ENCODE peak calls at places on chromosome 22, in ten cellular contexts. One of them, this sample, is unnamed.

GRCh38 chr22:31892080-31892433 is 52.3 kb upstream of the YWHAH start:
- DNase-seq in stimulated activated CD8-positive, alpha-beta memory T cell treated with anti-CD3 and anti-CD28 coated beads, Interleukin-15, amount 100 ng/mL, for 24 hours: no peak
- DNase-seq in EL: no peak
- DNase-seq in activated gamma-delta T cell treated with Interleukin-2 at 50 U/mL for 16 hours: no peak
- DNase-seq in stimulated activated naive CD4-positive, alpha-beta T cell: no peak
- DNase-seq in right cardiac atrium: no peak
- DNase-seq in NCI-H1105: no peak
- DNase-seq in neural progenitor cell: no peak
- DNase-seq in activated CD8-positive, alpha-beta memory T cell treated with anti-CD3 and anti-CD28 coated beads, Interleukin-2, amount 10 ng/mL, durations not matched to agents 7 days and 5 days: no peak
- DNase-seq in nephron progenitor cell: no peak
- DNase-seq in this sample: no peak

GRCh38 chr22:27393371-27393770 is 408.2 kb downstream of the MN1 start:
- DNase-seq in stimulated activated CD8-positive, alpha-beta memory T cell treated with anti-CD3 and anti-CD28 coated beads, Interleukin-15, amount 100 ng/mL, for 24 hours: no peak
- DNase-seq in EL: no peak
- DNase-seq in activated gamma-delta T cell treated with Interleukin-2 at 50 U/mL for 16 hours: no peak
- DNase-seq in stimulated activated naive CD4-positive, alpha-beta T cell: no peak
- DNase-seq in right cardiac atrium: no peak
- DNase-seq in NCI-H1105: no peak
- DNase-seq in neural progenitor cell: no peak
- DNase-seq in activated CD8-positive, alpha-beta memory T cell treated with anti-CD3 and anti-CD28 coated beads, Interleukin-2, amount 10 ng/mL, durations not matched to agents 7 days and 5 days: no peak
- DNase-seq in nephron progenitor cell: no peak
- DNase-seq in this sample: no peak

GRCh38 chr22:50112151-50113118 is 22.6 kb downstream of the MOV10L1 start:
- DNase-seq in stimulated activated CD8-positive, alpha-beta memory T cell treated with anti-CD3 and anti-CD28 coated beads, Interleukin-15, amount 100 ng/mL, for 24 hours: no peak
- DNase-seq in EL: peak
- DNase-seq in activated gamma-delta T cell treated with Interleukin-2 at 50 U/mL for 16 hours: no peak
- DNase-seq in stimulated activated naive CD4-positive, alpha-beta T cell: no peak
- DNase-seq in right cardiac atrium: peak
- DNase-seq in NCI-H1105: no peak
- DNase-seq in neural progenitor cell: no peak
- DNase-seq in activated CD8-positive, alpha-beta memory T cell treated with anti-CD3 and anti-CD28 coated beads, Interleukin-2, amount 10 ng/mL, durations not matched to agents 7 days and 5 days: peak
- DNase-seq in nephron progenitor cell: no peak
- DNase-seq in this sample: no peak

GRCh38 chr22:17410576-17410975 is 41.3 kb downstream of the CECR2 start:
- DNase-seq in stimulated activated CD8-positive, alpha-beta memory T cell treated with anti-CD3 and anti-CD28 coated beads, Interleukin-15, amount 100 ng/mL, for 24 hours: no peak
- DNase-seq in EL: no peak
- DNase-seq in activated gamma-delta T cell treated with Interleukin-2 at 50 U/mL for 16 hours: no peak
- DNase-seq in stimulated activated naive CD4-positive, alpha-beta T cell: no peak
- DNase-seq in right cardiac atrium: no peak
- DNase-seq in NCI-H1105: no peak
- DNase-seq in neural progenitor cell: no peak
- DNase-seq in activated CD8-positive, alpha-beta memory T cell treated with anti-CD3 and anti-CD28 coated beads, Interleukin-2, amount 10 ng/mL, durations not matched to agents 7 days and 5 days: no peak
- DNase-seq in nephron progenitor cell: no peak
- DNase-seq in this sample: no peak

GRCh38 chr22:43228330-43228729 is 41.4 kb upstream of the TTLL12 start:
- DNase-seq in stimulated activated CD8-positive, alpha-beta memory T cell treated with anti-CD3 and anti-CD28 coated beads, Interleukin-15, amount 100 ng/mL, for 24 hours: no peak
- DNase-seq in EL: peak
- DNase-seq in activated gamma-delta T cell treated with Interleukin-2 at 50 U/mL for 16 hours: peak
- DNase-seq in stimulated activated naive CD4-positive, alpha-beta T cell: no peak
- DNase-seq in right cardiac atrium: no peak
- DNase-seq in NCI-H1105: no peak
- DNase-seq in neural progenitor cell: peak
- DNase-seq in activated CD8-positive, alpha-beta memory T cell treated with anti-CD3 and anti-CD28 coated beads, Interleukin-2, amount 10 ng/mL, durations not matched to agents 7 days and 5 days: peak
- DNase-seq in nephron progenitor cell: peak
- DNase-seq in this sample: no peak

GRCh38 chr22:47927811-47928210 is 1165.4 kb downstream of the TBC1D22A start:
- DNase-seq in stimulated activated CD8-positive, alpha-beta memory T cell treated with anti-CD3 and anti-CD28 coated beads, Interleukin-15, amount 100 ng/mL, for 24 hours: no peak
- DNase-seq in EL: no peak
- DNase-seq in activated gamma-delta T cell treated with Interleukin-2 at 50 U/mL for 16 hours: no peak
- DNase-seq in stimulated activated naive CD4-positive, alpha-beta T cell: no peak
- DNase-seq in right cardiac atrium: no peak
- DNase-seq in NCI-H1105: no peak
- DNase-seq in neural progenitor cell: no peak
- DNase-seq in activated CD8-positive, alpha-beta memory T cell treated with anti-CD3 and anti-CD28 coated beads, Interleukin-2, amount 10 ng/mL, durations not matched to agents 7 days and 5 days: no peak
- DNase-seq in nephron progenitor cell: no peak
- DNase-seq in this sample: peak

GRCh38 chr22:27139935-27140493 is 482.6 kb downstream of the MIAT start:
- DNase-seq in stimulated activated CD8-positive, alpha-beta memory T cell treated with anti-CD3 and anti-CD28 coated beads, Interleukin-15, amount 100 ng/mL, for 24 hours: no peak
- DNase-seq in EL: peak
- DNase-seq in activated gamma-delta T cell treated with Interleukin-2 at 50 U/mL for 16 hours: no peak
- DNase-seq in stimulated activated naive CD4-positive, alpha-beta T cell: no peak
- DNase-seq in right cardiac atrium: peak
- DNase-seq in NCI-H1105: no peak
- DNase-seq in neural progenitor cell: peak
- DNase-seq in activated CD8-positive, alpha-beta memory T cell treated with anti-CD3 and anti-CD28 coated beads, Interleukin-2, amount 10 ng/mL, durations not matched to agents 7 days and 5 days: no peak
- DNase-seq in nephron progenitor cell: no peak
- DNase-seq in this sample: no peak

GRCh38 chr22:49853981-49854791 is 542 bp downstream of the ZBED4 start:
- DNase-seq in stimulated activated CD8-positive, alpha-beta memory T cell treated with anti-CD3 and anti-CD28 coated beads, Interleukin-15, amount 100 ng/mL, for 24 hours: no peak
- DNase-seq in EL: peak
- DNase-seq in activated gamma-delta T cell treated with Interleukin-2 at 50 U/mL for 16 hours: no peak
- DNase-seq in stimulated activated naive CD4-positive, alpha-beta T cell: peak
- DNase-seq in right cardiac atrium: peak
- DNase-seq in NCI-H1105: no peak
- DNase-seq in neural progenitor cell: peak
- DNase-seq in activated CD8-positive, alpha-beta memory T cell treated with anti-CD3 and anti-CD28 coated beads, Interleukin-2, amount 10 ng/mL, durations not matched to agents 7 days and 5 days: peak
- DNase-seq in nephron progenitor cell: peak
- DNase-seq in this sample: no peak

GRCh38 chr22:22941831-22942510 is 54.4 kb downstream of the IGLL5 start:
- DNase-seq in stimulated activated CD8-positive, alpha-beta memory T cell treated with anti-CD3 and anti-CD28 coated beads, Interleukin-15, amount 100 ng/mL, for 24 hours: no peak
- DNase-seq in EL: no peak
- DNase-seq in activated gamma-delta T cell treated with Interleukin-2 at 50 U/mL for 16 hours: no peak
- DNase-seq in stimulated activated naive CD4-positive, alpha-beta T cell: no peak
- DNase-seq in right cardiac atrium: no peak
- DNase-seq in NCI-H1105: no peak
- DNase-seq in neural progenitor cell: no peak
- DNase-seq in activated CD8-positive, alpha-beta memory T cell treated with anti-CD3 and anti-CD28 coated beads, Interleukin-2, amount 10 ng/mL, durations not matched to agents 7 days and 5 days: peak
- DNase-seq in nephron progenitor cell: no peak
- DNase-seq in this sample: peak

GRCh38 chr22:45221201-45221600 is 19.5 kb downstream of the KIAA0930 start:
- DNase-seq in stimulated activated CD8-positive, alpha-beta memory T cell treated with anti-CD3 and anti-CD28 coated beads, Interleukin-15, amount 100 ng/mL, for 24 hours: no peak
- DNase-seq in EL: no peak
- DNase-seq in activated gamma-delta T cell treated with Interleukin-2 at 50 U/mL for 16 hours: no peak
- DNase-seq in stimulated activated naive CD4-positive, alpha-beta T cell: no peak
- DNase-seq in right cardiac atrium: no peak
- DNase-seq in NCI-H1105: no peak
- DNase-seq in neural progenitor cell: no peak
- DNase-seq in activated CD8-positive, alpha-beta memory T cell treated with anti-CD3 and anti-CD28 coated beads, Interleukin-2, amount 10 ng/mL, durations not matched to agents 7 days and 5 days: no peak
- DNase-seq in nephron progenitor cell: no peak
- DNase-seq in this sample: no peak

GRCh38 chr22:39239561-39240423 is 5.0 kb downstream of the PDGFB start:
- DNase-seq in stimulated activated CD8-positive, alpha-beta memory T cell treated with anti-CD3 and anti-CD28 coated beads, Interleukin-15, amount 100 ng/mL, for 24 hours: no peak
- DNase-seq in EL: no peak
- DNase-seq in activated gamma-delta T cell treated with Interleukin-2 at 50 U/mL for 16 hours: no peak
- DNase-seq in stimulated activated naive CD4-positive, alpha-beta T cell: peak
- DNase-seq in right cardiac atrium: peak
- DNase-seq in NCI-H1105: peak
- DNase-seq in neural progenitor cell: no peak
- DNase-seq in activated CD8-positive, alpha-beta memory T cell treated with anti-CD3 and anti-CD28 coated beads, Interleukin-2, amount 10 ng/mL, durations not matched to agents 7 days and 5 days: no peak
- DNase-seq in nephron progenitor cell: no peak
- DNase-seq in this sample: no peak

GRCh38 chr22:39960791-39961746 is 872 bp downstream of the TMA7B start:
- DNase-seq in stimulated activated CD8-positive, alpha-beta memory T cell treated with anti-CD3 and anti-CD28 coated beads, Interleukin-15, amount 100 ng/mL, for 24 hours: no peak
- DNase-seq in EL: peak
- DNase-seq in activated gamma-delta T cell treated with Interleukin-2 at 50 U/mL for 16 hours: peak
- DNase-seq in stimulated activated naive CD4-positive, alpha-beta T cell: no peak
- DNase-seq in right cardiac atrium: no peak
- DNase-seq in NCI-H1105: no peak
- DNase-seq in neural progenitor cell: no peak
- DNase-seq in activated CD8-positive, alpha-beta memory T cell treated with anti-CD3 and anti-CD28 coated beads, Interleukin-2, amount 10 ng/mL, durations not matched to agents 7 days and 5 days: peak
- DNase-seq in nephron progenitor cell: no peak
- DNase-seq in this sample: no peak

GRCh38 chr22:29011868-29012428 is 49.7 kb downstream of the C22orf31 start:
- DNase-seq in stimulated activated CD8-positive, alpha-beta memory T cell treated with anti-CD3 and anti-CD28 coated beads, Interleukin-15, amount 100 ng/mL, for 24 hours: no peak
- DNase-seq in EL: no peak
- DNase-seq in activated gamma-delta T cell treated with Interleukin-2 at 50 U/mL for 16 hours: no peak
- DNase-seq in stimulated activated naive CD4-positive, alpha-beta T cell: no peak
- DNase-seq in right cardiac atrium: no peak
- DNase-seq in NCI-H1105: no peak
- DNase-seq in neural progenitor cell: no peak
- DNase-seq in activated CD8-positive, alpha-beta memory T cell treated with anti-CD3 and anti-CD28 coated beads, Interleukin-2, amount 10 ng/mL, durations not matched to agents 7 days and 5 days: no peak
- DNase-seq in nephron progenitor cell: no peak
- DNase-seq in this sample: no peak

GRCh38 chr22:43042101-43042780 is 27.3 kb upstream of the PACSIN2 start:
- DNase-seq in stimulated activated CD8-positive, alpha-beta memory T cell treated with anti-CD3 and anti-CD28 coated beads, Interleukin-15, amount 100 ng/mL, for 24 hours: no peak
- DNase-seq in EL: no peak
- DNase-seq in activated gamma-delta T cell treated with Interleukin-2 at 50 U/mL for 16 hours: no peak
- DNase-seq in stimulated activated naive CD4-positive, alpha-beta T cell: no peak
- DNase-seq in right cardiac atrium: no peak
- DNase-seq in NCI-H1105: no peak
- DNase-seq in neural progenitor cell: peak
- DNase-seq in activated CD8-positive, alpha-beta memory T cell treated with anti-CD3 and anti-CD28 coated beads, Interleukin-2, amount 10 ng/mL, durations not matched to agents 7 days and 5 days: no peak
- DNase-seq in nephron progenitor cell: no peak
- DNase-seq in this sample: no peak

GRCh38 chr22:44211946-44212930 is 31.5 kb downstream of the PARVG start:
- DNase-seq in stimulated activated CD8-positive, alpha-beta memory T cell treated with anti-CD3 and anti-CD28 coated beads, Interleukin-15, amount 100 ng/mL, for 24 hours: no peak
- DNase-seq in EL: no peak
- DNase-seq in activated gamma-delta T cell treated with Interleukin-2 at 50 U/mL for 16 hours: no peak
- DNase-seq in stimulated activated naive CD4-positive, alpha-beta T cell: no peak
- DNase-seq in right cardiac atrium: no peak
- DNase-seq in NCI-H1105: no peak
- DNase-seq in neural progenitor cell: no peak
- DNase-seq in activated CD8-positive, alpha-beta memory T cell treated with anti-CD3 and anti-CD28 coated beads, Interleukin-2, amount 10 ng/mL, durations not matched to agents 7 days and 5 days: peak
- DNase-seq in nephron progenitor cell: no peak
- DNase-seq in this sample: peak

GRCh38 chr22:44256085-44256484 is 56.7 kb downstream of the SHISAL1 start:
- DNase-seq in stimulated activated CD8-positive, alpha-beta memory T cell treated with anti-CD3 and anti-CD28 coated beads, Interleukin-15, amount 100 ng/mL, for 24 hours: no peak
- DNase-seq in EL: no peak
- DNase-seq in activated gamma-delta T cell treated with Interleukin-2 at 50 U/mL for 16 hours: no peak
- DNase-seq in stimulated activated naive CD4-positive, alpha-beta T cell: no peak
- DNase-seq in right cardiac atrium: no peak
- DNase-seq in NCI-H1105: no peak
- DNase-seq in neural progenitor cell: no peak
- DNase-seq in activated CD8-positive, alpha-beta memory T cell treated with anti-CD3 and anti-CD28 coated beads, Interleukin-2, amount 10 ng/mL, durations not matched to agents 7 days and 5 days: peak
- DNase-seq in nephron progenitor cell: no peak
- DNase-seq in this sample: no peak

GRCh38 chr22:20267441-20268288 is 453 bp downstream of the RTN4R start:
- DNase-seq in stimulated activated CD8-positive, alpha-beta memory T cell treated with anti-CD3 and anti-CD28 coated beads, Interleukin-15, amount 100 ng/mL, for 24 hours: no peak
- DNase-seq in EL: no peak
- DNase-seq in activated gamma-delta T cell treated with Interleukin-2 at 50 U/mL for 16 hours: no peak
- DNase-seq in stimulated activated naive CD4-positive, alpha-beta T cell: no peak
- DNase-seq in right cardiac atrium: no peak
- DNase-seq in NCI-H1105: no peak
- DNase-seq in neural progenitor cell: peak
- DNase-seq in activated CD8-positive, alpha-beta memory T cell treated with anti-CD3 and anti-CD28 coated beads, Interleukin-2, amount 10 ng/mL, durations not matched to agents 7 days and 5 days: no peak
- DNase-seq in nephron progenitor cell: peak
- DNase-seq in this sample: no peak

GRCh38 chr22:30219668-30220278 is 26.8 kb downstream of the LIF start:
- DNase-seq in stimulated activated CD8-positive, alpha-beta memory T cell treated with anti-CD3 and anti-CD28 coated beads, Interleukin-15, amount 100 ng/mL, for 24 hours: no peak
- DNase-seq in EL: no peak
- DNase-seq in activated gamma-delta T cell treated with Interleukin-2 at 50 U/mL for 16 hours: no peak
- DNase-seq in stimulated activated naive CD4-positive, alpha-beta T cell: no peak
- DNase-seq in right cardiac atrium: no peak
- DNase-seq in NCI-H1105: no peak
- DNase-seq in neural progenitor cell: no peak
- DNase-seq in activated CD8-positive, alpha-beta memory T cell treated with anti-CD3 and anti-CD28 coated beads, Interleukin-2, amount 10 ng/mL, durations not matched to agents 7 days and 5 days: no peak
- DNase-seq in nephron progenitor cell: no peak
- DNase-seq in this sample: no peak

GRCh38 chr22:49036513-49036912 is 791.2 kb downstream of the BRD1 start:
- DNase-seq in stimulated activated CD8-positive, alpha-beta memory T cell treated with anti-CD3 and anti-CD28 coated beads, Interleukin-15, amount 100 ng/mL, for 24 hours: no peak
- DNase-seq in EL: no peak
- DNase-seq in activated gamma-delta T cell treated with Interleukin-2 at 50 U/mL for 16 hours: no peak
- DNase-seq in stimulated activated naive CD4-positive, alpha-beta T cell: no peak
- DNase-seq in right cardiac atrium: no peak
- DNase-seq in NCI-H1105: no peak
- DNase-seq in neural progenitor cell: no peak
- DNase-seq in activated CD8-positive, alpha-beta memory T cell treated with anti-CD3 and anti-CD28 coated beads, Interleukin-2, amount 10 ng/mL, durations not matched to agents 7 days and 5 days: no peak
- DNase-seq in nephron progenitor cell: no peak
- DNase-seq in this sample: no peak

GRCh38 chr22:29255064-29255621 is 12.6 kb downstream of the RHBDD3 start:
- DNase-seq in stimulated activated CD8-positive, alpha-beta memory T cell treated with anti-CD3 and anti-CD28 coated beads, Interleukin-15, amount 100 ng/mL, for 24 hours: no peak
- DNase-seq in EL: no peak
- DNase-seq in activated gamma-delta T cell treated with Interleukin-2 at 50 U/mL for 16 hours: no peak
- DNase-seq in stimulated activated naive CD4-positive, alpha-beta T cell: no peak
- DNase-seq in right cardiac atrium: no peak
- DNase-seq in NCI-H1105: no peak
- DNase-seq in neural progenitor cell: no peak
- DNase-seq in activated CD8-positive, alpha-beta memory T cell treated with anti-CD3 and anti-CD28 coated beads, Interleukin-2, amount 10 ng/mL, durations not matched to agents 7 days and 5 days: no peak
- DNase-seq in nephron progenitor cell: no peak
- DNase-seq in this sample: peak

GRCh38 chr22:20551805-20552449 is 44.5 kb downstream of the MED15 start:
- DNase-seq in stimulated activated CD8-positive, alpha-beta memory T cell treated with anti-CD3 and anti-CD28 coated beads, Interleukin-15, amount 100 ng/mL, for 24 hours: no peak
- DNase-seq in EL: no peak
- DNase-seq in activated gamma-delta T cell treated with Interleukin-2 at 50 U/mL for 16 hours: no peak
- DNase-seq in stimulated activated naive CD4-positive, alpha-beta T cell: peak
- DNase-seq in right cardiac atrium: peak
- DNase-seq in NCI-H1105: no peak
- DNase-seq in neural progenitor cell: no peak
- DNase-seq in activated CD8-positive, alpha-beta memory T cell treated with anti-CD3 and anti-CD28 coated beads, Interleukin-2, amount 10 ng/mL, durations not matched to agents 7 days and 5 days: peak
- DNase-seq in nephron progenitor cell: no peak
- DNase-seq in this sample: no peak

GRCh38 chr22:41931701-41932269 is 5.2 kb upstream of the TNFRSF13C start:
- DNase-seq in stimulated activated CD8-positive, alpha-beta memory T cell treated with anti-CD3 and anti-CD28 coated beads, Interleukin-15, amount 100 ng/mL, for 24 hours: no peak
- DNase-seq in EL: no peak
- DNase-seq in activated gamma-delta T cell treated with Interleukin-2 at 50 U/mL for 16 hours: no peak
- DNase-seq in stimulated activated naive CD4-positive, alpha-beta T cell: no peak
- DNase-seq in right cardiac atrium: peak
- DNase-seq in NCI-H1105: no peak
- DNase-seq in neural progenitor cell: no peak
- DNase-seq in activated CD8-positive, alpha-beta memory T cell treated with anti-CD3 and anti-CD28 coated beads, Interleukin-2, amount 10 ng/mL, durations not matched to agents 7 days and 5 days: no peak
- DNase-seq in nephron progenitor cell: no peak
- DNase-seq in this sample: no peak

This sample was measured in osteocyte.